ENCODE peak calls at places on chromosomes 7 and 10, in five cellular contexts. T is effector memory CD4-positive, alpha-beta T cell; D is DND-41; H is A549; W is BE2C. Q is an unnamed sample. For H3K4me1, the result is how much of the 10 kb centered on the place peaks cover.

GRCh38 chr7:146660839-146661238 is 544.2 kb downstream of the CNTNAP2 start:
- DNase-seq in T (no peak), D (no peak), H (no peak), W (peak), Q (no peak)

GRCh38 chr7:77426052-77426404 is 9.9 kb upstream of the GSAP start:
- DNase-seq in W (no peak), D (no peak), T (no peak), H (no peak), Q (no peak)

GRCh38 chr10:112663181-112663879 is 216.3 kb downstream of the VTI1A start:
- DNase-seq in T (no peak), D (no peak), H (peak), W (no peak), Q (no peak)

GRCh38 chr10:124647421-124648130 is 96.6 kb downstream of the FAM53B start:
- DNase-seq in D (peak), T (peak), W (peak), H (peak), Q (peak)

GRCh38 chr7:96076350-96076707 is 245.6 kb downstream of the SLC25A13 start:
- DNase-seq in D (no peak), H (no peak), W (no peak), T (no peak), Q (no peak)

GRCh38 chr7:9242604-9243003 is 809.2 kb downstream of the NXPH1 start:
- DNase-seq in W (no peak), T (no peak), D (no peak), H (no peak), Q (no peak)

GRCh38 chr10:122417667-122418066 is 36.8 kb upstream of the ARMS2 start:
- DNase-seq in H (no peak), T (no peak), D (no peak), W (no peak), Q (peak)

GRCh38 chr10:21507066-21507669 is 18.3 kb downstream of the SKIDA1 start:
- DNase-seq in T (no peak), H (no peak), W (no peak), D (no peak), Q (no peak)

GRCh38 chr10:69703766-69704191 is 73.7 kb downstream of the FAM241B start:
- DNase-seq in T (no peak), W (no peak), D (no peak), H (peak), Q (peak)

GRCh38 chr7:82036146-82036886 is 266.5 kb upstream of the HGF start:
- DNase-seq in D (no peak), H (no peak), T (no peak), W (no peak), Q (peak)

GRCh38 chr10:22259280-22259679 is 41.5 kb upstream of the EBLN1 start:
- DNase-seq in H (peak), D (no peak), T (no peak), W (no peak), Q (peak)

GRCh38 chr10:78044179-78044578 is 10.5 kb downstream of the RPS24 start:
- DNase-seq in D (no peak), W (no peak), H (no peak), T (no peak), Q (no peak)

GRCh38 chr7:88401009-88401623 is 94.4 kb upstream of the STEAP4 start:
- DNase-seq in H (peak), D (no peak), W (no peak), T (no peak), Q (no peak)

GRCh38 chr10:94065344-94065743 is 71.6 kb downstream of the PLCE1 start:
- DNase-seq in D (no peak), T (no peak), W (no peak), H (peak), Q (peak)

GRCh38 chr10:129078746-129079480 is 388.1 kb upstream of the MGMT start:
- DNase-seq in D (no peak), H (no peak), T (no peak), W (no peak), Q (no peak)

GRCh38 chr10:75492151-75492550 is 60.7 kb downstream of the LRMDA start:
- DNase-seq in H (no peak), T (no peak), D (no peak), W (no peak), Q (no peak)

GRCh38 chr7:47478926-47479791 is 102.8 kb downstream of the TNS3 start:
- DNase-seq in D (no peak), T (no peak), W (no peak), H (no peak), Q (no peak)

GRCh38 chr7:7812112-7812511 is 93.7 kb upstream of the RPA3 start:
- DNase-seq in W (no peak), T (no peak), D (no peak), H (no peak), Q (no peak)

GRCh38 chr10:84424731-84425165 is 96.4 kb downstream of the CCSER2 start:
- DNase-seq in H (peak), D (peak), W (no peak), T (no peak), Q (peak)

GRCh38 chr7:133770863-133771492 is 356.2 kb upstream of the LRGUK start:
- DNase-seq in H (peak), T (no peak), W (peak), D (no peak), Q (peak)

GRCh38 chr10:126663880-126664279 is 6.6 kb downstream of the C10orf90 start:
- DNase-seq in H (no peak), D (no peak), W (no peak), T (no peak), Q (no peak)

GRCh38 chr10:78875932-78876331 is 192.8 kb upstream of the ZMIZ1 start:
- DNase-seq in T (no peak), H (no peak), D (no peak), W (no peak), Q (no peak)

GRCh38 chr7:2820508-2820934 is 23.6 kb downstream of the GNA12 start:
- DNase-seq in W (no peak), H (peak), D (no peak), T (no peak), Q (peak)

GRCh38 chr7:2817456-2817855 is 26.7 kb downstream of the GNA12 start:
- DNase-seq in H (no peak), W (no peak), T (no peak), D (no peak), Q (no peak)

GRCh38 chr7:2819954-2820397 is 24.1 kb downstream of the GNA12 start:
- DNase-seq in D (no peak), W (no peak), T (no peak), H (no peak), Q (no peak)

GRCh38 chr7:2819161-2819953 is 24.8 kb downstream of the GNA12 start:
- DNase-seq in D (no peak), W (no peak), T (no peak), H (no peak), Q (no peak)

GRCh38 chr7:2818653-2819052 is 25.5 kb downstream of the GNA12 start:
- DNase-seq in T (no peak), D (no peak), H (no peak), W (no peak), Q (no peak)
- H3K4me1 ChIP-seq in T (under half), D (under half), H (half or more), W (under half), Q (under half)

DNA sequence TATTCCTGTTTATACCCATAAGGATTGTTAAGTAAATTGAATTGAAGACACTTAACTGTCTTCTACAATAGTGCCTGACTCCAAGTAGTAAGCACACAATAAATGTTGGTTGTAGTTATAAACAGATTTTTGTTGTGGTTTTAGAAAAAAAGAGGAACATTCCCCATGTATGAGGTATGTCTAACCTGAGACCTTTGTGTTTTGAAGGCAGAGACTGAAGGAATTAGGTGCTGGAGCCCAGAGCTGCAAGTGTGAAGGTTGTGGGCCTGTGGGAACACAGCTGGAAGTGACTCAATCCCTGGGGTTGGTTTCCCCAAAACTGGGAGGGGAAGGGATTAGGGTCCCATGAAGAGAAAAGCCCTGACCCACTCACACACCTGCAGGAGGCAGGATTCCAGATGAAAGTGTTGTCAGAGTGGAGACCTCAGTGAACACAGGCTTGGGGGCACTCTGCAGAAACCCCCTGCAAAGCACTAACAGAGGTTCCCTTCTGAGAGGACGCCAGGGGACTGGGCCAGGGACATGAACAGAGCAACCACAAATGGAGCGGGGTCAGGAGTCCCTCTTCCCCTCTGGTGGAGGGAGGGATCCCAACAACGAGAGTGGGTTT is 265.1 kb upstream of the KLF14 start:
- DNase-seq in H (no peak), W (no peak), T (no peak), D (no peak), Q (no peak)
- H3K4me1 ChIP-seq in H (half or more), W (under half), T (half or more), D (half or more), Q (under half)

DNA sequence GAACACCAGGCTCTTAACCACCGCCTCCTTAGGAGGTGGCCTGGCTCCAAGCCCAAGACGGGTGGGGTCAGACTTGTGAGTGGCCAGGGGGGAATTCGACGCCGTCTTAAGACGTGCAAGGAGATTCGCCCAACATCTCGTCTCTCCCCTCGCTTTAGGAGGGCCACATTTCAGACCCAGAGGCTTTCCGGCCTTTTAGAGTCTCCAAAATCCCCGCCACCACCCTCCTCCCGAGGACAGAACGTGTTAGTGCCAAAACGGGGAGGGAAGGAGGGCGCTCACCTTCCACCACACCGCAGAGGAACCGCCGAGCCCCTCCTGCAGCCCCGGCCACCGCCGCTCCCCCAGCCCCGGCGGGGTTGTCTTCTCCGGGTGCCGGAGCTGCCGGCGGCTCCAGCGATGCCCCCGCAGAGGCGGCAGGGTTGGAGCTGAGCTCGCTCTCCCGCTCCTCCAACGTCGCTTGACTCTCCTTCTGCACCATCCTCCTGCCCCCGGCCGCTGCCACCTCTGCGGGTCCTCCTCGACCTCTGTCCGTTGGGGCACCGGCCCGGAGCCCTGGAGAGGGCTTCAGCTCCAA is 614 bp downstream of the OGA start:
- DNase-seq in H (peak), T (peak), W (peak), D (peak), Q (peak)
- H3K4me1 ChIP-seq in H (under half), T (under half), W (under half), D (under half), Q (under half)

GRCh38 chr10:73860050-73860491 is 14.3 kb downstream of the CAMK2G start:
- DNase-seq in T (no peak), H (no peak), D (no peak), W (no peak), Q (no peak)
- H3K4me1 ChIP-seq in T (under half), H (under half), D (under half), W (under half), Q (under half)

GRCh38 chr10:60911216-60911615 is 32.8 kb downstream of the RHOBTB1 start:
- DNase-seq in D (no peak), W (no peak), T (no peak), H (no peak), Q (no peak)
- H3K4me1 ChIP-seq in D (under half), W (under half), T (under half), H (under half), Q (under half)

Q was measured in cardiac muscle cell.